ENCODE peak calls at places on chromosomes 12 and 14, in four cellular contexts. P is lung; X is naive thymus-derived CD4-positive, alpha-beta T cell; D is CD8-positive, alpha-beta T cell. V is an unnamed sample.
A peak's percentile ranks its signal among the peaks of the same experiment; 100 is the strongest.

GRCh38 chr14:29908652-29909577 is 18.7 kb downstream of the PRKD1 start:
- DNase-seq in P (no peak), D (no peak), X (no peak), V (no peak)

GRCh38 chr14:91115986-91116385 is 2.1 kb downstream of the DGLUCY start:
- DNase-seq in D (no peak), X (no peak), P (no peak), V (no peak)

GRCh38 chr12:105555556-105555973 is 225.1 kb downstream of the C12orf75 start:
- DNase-seq in X (no peak), D (no peak), P (no peak), V (no peak)

GRCh38 chr14:90440592-90440991 is 43.8 kb downstream of the CALM1 start:
- DNase-seq in D (no peak), X (no peak), P (no peak), V (no peak)

GRCh38 chr14:95335071-95335470 is 15.4 kb upstream of the CLMN start:
- DNase-seq in X (no peak), D (no peak), P (no peak), V (no peak)

GRCh38 chr14:34035177-34035933 is 84.5 kb upstream of the EGLN3 start:
- DNase-seq in P (no peak), X (no peak), D (no peak), V (no peak)

GRCh38 chr14:54935958-54936357 is 33.3 kb upstream of the GCH1 start:
- DNase-seq in D (no peak), P (no peak), X (no peak), V (no peak)

GRCh38 chr12:4355150-4355842 is 24.2 kb downstream of the FGF23 start:
- DNase-seq in P (no peak), X (no peak), D (no peak), V (no peak)

GRCh38 chr14:20400965-20401593 is 12.2 kb downstream of the TEP1 start:
- DNase-seq in D (no peak), X (peak; percentile 27), P (no peak), V (no peak)

GRCh38 chr14:24843494-24843893 is 206.5 kb downstream of the STXBP6 start:
- DNase-seq in D (no peak), X (no peak), P (no peak), V (no peak)

GRCh38 chr14:24673534-24674203 is 39.7 kb upstream of the GZMB start:
- DNase-seq in P (no peak), D (peak; percentile 79), X (peak; percentile 72), V (no peak)

GRCh38 chr12:8991371-8992085 is 2.2 kb downstream of the KLRG1 start:
- DNase-seq in P (no peak), X (no peak), D (no peak), V (no peak)

DNA sequence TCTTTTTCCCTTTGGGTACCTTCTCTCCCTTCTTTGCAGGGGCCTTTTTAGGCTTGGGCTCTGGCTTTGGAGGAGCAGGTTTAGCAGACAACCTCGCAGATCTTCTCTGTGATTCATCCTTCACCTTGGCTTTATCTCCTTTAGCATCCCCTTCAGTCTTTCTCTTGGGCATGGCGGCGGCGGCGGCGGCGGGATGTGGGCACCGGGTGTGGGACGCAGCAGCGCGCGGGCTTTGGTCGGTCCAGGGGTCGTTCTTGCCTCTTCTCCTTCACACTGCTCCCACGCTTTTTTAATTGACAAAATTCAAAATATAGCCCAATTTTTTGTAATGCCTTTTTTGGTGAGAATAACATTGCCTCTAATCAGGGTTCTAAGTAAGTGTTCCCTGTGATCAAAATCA is 8.6 kb downstream of the TRMT5 start:
- DNase-seq in D (no peak), P (no peak), X (no peak), V (no peak)
- H3K36me3 ChIP-seq in D (no peaks in the 10 kb centered on the region), P (peaks cover 3% of the 10 kb centered on the region), X (no peaks in the 10 kb centered on the region), V (peaks cover 3% of the 10 kb centered on the region)

GRCh38 chr12:47080725-47081502 is 1.2 kb upstream of the AMIGO2 start:
- DNase-seq in P (peak; percentile 56), X (peak; percentile 53), D (peak; percentile 54), V (no peak)
- H3K4me3 ChIP-seq in P (no peak overlapping the region), X (peak overlapping the region; percentile 84), D (peak overlapping the region; percentile 85), V (peak overlapping the region; percentile 53)

GRCh38 chr12:6450091-6450868 is 1.6 kb upstream of the TAPBPL start:
- DNase-seq in D (no peak), X (no peak), P (no peak), V (no peak)

GRCh38 chr12:6451348-6452244 is at the start of gene TAPBPL:
- DNase-seq in D (peak; percentile 90), X (peak; percentile 78), P (peak; percentile 84), V (no peak)

GRCh38 chr12:6452245-6452731 is 446 bp downstream of the TAPBPL start:
- DNase-seq in D (no peak), P (no peak), X (no peak), V (no peak)

GRCh38 chr12:6452908-6453630 is 1.2 kb downstream of the TAPBPL start:
- DNase-seq in D (no peak), P (peak; percentile 37), X (no peak), V (no peak)

DNA sequence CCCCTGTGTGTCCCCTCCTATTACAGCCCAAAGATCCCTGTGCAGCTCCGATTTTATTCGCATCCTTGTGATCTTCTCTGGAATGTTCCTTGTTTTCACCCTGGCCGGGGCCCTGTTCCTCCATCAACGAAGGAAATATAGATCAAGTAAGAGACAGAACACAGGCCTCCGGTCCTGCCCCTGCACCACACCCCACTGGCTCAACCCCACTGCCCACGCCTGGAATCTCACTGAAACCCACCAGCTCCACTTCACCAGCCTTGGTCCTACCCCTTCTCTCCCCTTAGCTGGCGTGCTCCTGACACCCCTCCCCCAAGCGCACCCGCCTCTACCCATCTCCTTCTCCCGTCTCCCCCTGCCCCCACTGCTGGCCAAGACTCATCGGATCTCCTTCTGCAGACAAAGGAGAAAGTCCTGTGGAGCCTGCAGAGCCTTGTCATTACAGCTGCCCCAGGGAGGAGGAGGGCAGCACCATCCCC is 934 bp upstream of the TAPBPL start:
- DNase-seq in P (no peak), D (no peak), X (no peak), V (no peak)
- H3K4me1 ChIP-seq in P (peaks cover 8% of the 10 kb centered on the region), D (peaks cover 63% of the 10 kb centered on the region), X (peaks cover 51% of the 10 kb centered on the region), V (peaks cover 17% of the 10 kb centered on the region)

GRCh38 chr12:120136093-120136770 is 19.7 kb upstream of the RAB35 start:
- DNase-seq in D (no peak), P (no peak), X (no peak), V (no peak)
- H3K36me3 ChIP-seq in D (peaks cover 88% of the 10 kb centered on the region), P (peaks cover 42% of the 10 kb centered on the region), X (peaks cover 98% of the 10 kb centered on the region), V (peaks cover 70% of the 10 kb centered on the region)

GRCh38 chr12:2266666-2267623 is 214.2 kb downstream of the CACNA1C start:
- DNase-seq in X (no peak), P (no peak), D (no peak), V (no peak)

GRCh38 chr12:2264622-2265306 is 212.0 kb downstream of the CACNA1C start:
- DNase-seq in P (no peak), X (no peak), D (no peak), V (no peak)

GRCh38 chr12:2267624-2268477 is 215.1 kb downstream of the CACNA1C start:
- DNase-seq in D (no peak), P (no peak), X (no peak), V (no peak)

GRCh38 chr12:2263921-2264320 is 211.1 kb downstream of the CACNA1C start:
- DNase-seq in X (no peak), D (no peak), P (no peak), V (no peak)

DNA sequence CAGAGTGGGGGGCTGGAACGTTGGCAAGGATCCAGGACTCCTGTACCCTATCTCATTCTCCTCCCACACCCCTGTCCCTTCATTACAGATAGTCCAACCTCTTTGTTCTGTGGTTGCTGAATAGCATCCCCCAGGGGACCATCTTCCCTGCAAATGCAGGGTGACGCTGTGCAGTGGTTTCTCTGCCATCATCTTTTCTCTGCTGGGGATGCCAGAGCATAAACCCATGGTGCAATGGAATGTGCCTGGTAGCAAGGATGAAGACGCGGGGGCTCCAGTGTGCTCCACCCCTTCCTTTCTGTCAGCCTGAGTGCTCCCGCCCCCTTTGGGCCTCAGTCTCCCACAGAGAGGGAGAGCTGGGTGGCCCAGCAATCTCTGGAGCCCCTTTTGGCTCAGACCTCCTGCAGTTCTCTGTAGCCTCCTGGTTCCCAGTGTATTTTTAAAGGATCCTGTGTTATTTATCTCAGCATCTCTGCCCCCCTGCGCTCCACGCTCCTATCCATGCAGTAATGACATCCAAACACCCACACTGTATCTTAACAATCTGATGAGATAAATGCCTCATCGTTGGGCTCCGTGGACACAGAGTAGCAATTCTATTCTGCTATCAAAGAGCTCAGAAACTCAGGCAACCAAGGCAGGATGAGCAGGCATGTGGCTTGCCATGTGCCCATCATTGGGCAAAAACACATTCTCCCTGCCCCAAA is 212.8 kb downstream of the CACNA1C start:
- DNase-seq in P (no peak), X (no peak), D (no peak), V (no peak)
- H3K4me3 ChIP-seq in P (no peak overlapping the region), X (no peak overlapping the region), D (no peak overlapping the region), V (no peak overlapping the region)

GRCh38 chr12:44313188-44313587 is 477.3 kb downstream of the TMEM117 start:
- DNase-seq in X (no peak), D (no peak), P (no peak), V (no peak)
- H3K4me1 ChIP-seq in X (no peaks in the 10 kb centered on the region), D (no peaks in the 10 kb centered on the region), P (no peaks in the 10 kb centered on the region), V (no peaks in the 10 kb centered on the region)

DNA sequence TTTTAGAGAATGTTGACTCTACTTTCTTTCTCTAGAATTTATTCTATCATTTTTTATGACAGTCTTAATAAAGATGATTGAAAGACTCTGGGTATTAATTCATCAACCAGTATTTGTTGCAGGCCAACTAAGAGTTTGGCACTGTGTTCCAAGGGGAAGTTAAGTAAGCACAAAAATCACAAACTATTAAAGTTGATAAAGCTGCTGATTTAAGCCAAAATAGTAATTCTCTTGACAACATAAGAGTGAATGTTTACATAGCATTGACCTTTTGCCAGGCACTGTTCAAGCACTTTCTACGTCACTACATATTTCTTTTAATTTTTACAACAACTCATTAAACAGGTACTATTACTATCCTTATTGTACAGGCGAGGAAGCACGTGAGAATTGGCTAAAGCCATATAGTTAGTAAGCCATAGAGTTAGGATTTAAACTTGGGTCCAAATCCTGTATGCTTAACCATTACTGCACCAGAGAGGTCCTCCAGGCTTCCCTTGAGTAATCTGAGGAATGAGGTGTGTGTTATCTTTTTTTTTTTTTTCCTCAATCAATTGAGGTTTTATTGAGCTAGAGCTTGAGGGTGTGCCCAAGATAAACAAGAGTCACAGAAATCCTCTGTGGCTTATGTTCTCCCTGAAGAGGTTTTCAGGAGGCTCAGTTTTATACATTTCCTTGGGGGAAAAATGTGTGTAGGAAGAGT is 1009.6 kb downstream of the DIO2 start:
- DNase-seq in X (no peak), D (no peak), P (no peak), V (no peak)
- H3K36me3 ChIP-seq in X (no peaks in the 10 kb centered on the region), D (no peaks in the 10 kb centered on the region), P (no peaks in the 10 kb centered on the region), V (no peaks in the 10 kb centered on the region)

V was measured in iPS DF 6.9.